ENCODE peak calls at places on chromosomes 3 and 15, in seven cellular contexts. D is AML-193; R is NCI-H69; T is nucleus accumbens; F is stimulated activated CD4-positive, alpha-beta T cell treated with anti-CD3 and anti-CD28 coated beads, Interleukin-1b, Interleukin-23, amount 100 ng/mL, for 1 hour; I is RCC 7860; A is fibroblast of the aortic adventitia. H is an unnamed sample.

GRCh38 chr15:81054236-81054635 is 53.5 kb downstream of the TLNRD1 start:
- DNase-seq in A (peak; percentile 24), F (no peak), I (no peak), D (no peak), R (no peak), T (no peak), H (no peak)

GRCh38 chr3:24678441-24678865 is 183.8 kb upstream of the THRB start:
- DNase-seq in A (peak; percentile 83), T (no peak), F (no peak), R (no peak), D (peak; percentile 12), I (peak; percentile 80), H (no peak)

GRCh38 chr3:73074681-73075305 is 13.3 kb downstream of the EBLN2 start:
- DNase-seq in I (no peak), R (no peak), D (no peak), A (no peak), T (no peak), F (no peak), H (no peak)

GRCh38 chr15:77579498-77580188 is 53.1 kb downstream of the LINGO1 start:
- DNase-seq in F (no peak), D (no peak), R (no peak), A (no peak), I (no peak), T (no peak), H (no peak)

GRCh38 chr3:26963356-26963742 is 340.8 kb downstream of the LRRC3B start:
- DNase-seq in R (peak; percentile 16), I (no peak), A (no peak), T (no peak), D (peak; percentile 6), F (no peak), H (peak; percentile 33)

GRCh38 chr3:168820748-168821445 is 725.2 kb upstream of the GOLIM4 start:
- DNase-seq in R (no peak), I (no peak), D (no peak), F (no peak), A (no peak), T (peak; percentile 8), H (peak; percentile 14)

GRCh38 chr3:180855364-180855763 is 57.1 kb upstream of the FXR1 start:
- DNase-seq in I (no peak), F (no peak), R (peak; percentile 86), D (peak; percentile 25), A (peak; percentile 6), T (no peak), H (peak; percentile 21)

GRCh38 chr15:88908697-88909621 is 4.2 kb downstream of the MFGE8 start:
- DNase-seq in F (no peak), I (peak; percentile 67), T (no peak), A (no peak), R (no peak), D (no peak), H (no peak)

GRCh38 chr3:126807795-126808194 is 103.8 kb downstream of the CHCHD6 start:
- DNase-seq in D (no peak), A (no peak), I (no peak), T (no peak), R (no peak), F (no peak), H (no peak)

GRCh38 chr3:147812186-147812911 is 403.2 kb downstream of the ZIC1 start:
- DNase-seq in R (peak; percentile 9), T (no peak), D (no peak), I (no peak), A (no peak), F (no peak), H (no peak)

GRCh38 chr3:132535575-132536441 is 61.3 kb upstream of the ACKR4 start:
- DNase-seq in A (peak; percentile 95), R (peak; percentile 57), F (peak; percentile 3), I (peak; percentile 54), T (peak; percentile 24), D (peak; percentile 84), H (peak; percentile 77)

GRCh38 chr3:44554626-44555592 is at the start of gene ZKSCAN7:
- DNase-seq in D (peak; percentile 14), A (peak; percentile 46), F (no peak), I (no peak), R (peak; percentile 80), T (peak; percentile 60), H (peak; percentile 58)